ENCODE peak calls at places on chromosomes 6 and 20, in eight cellular contexts. V, X, M, O, Y, G, Q and T are unnamed samples.

GRCh38 chr20:23880426-23880825 is 878 bp upstream of the CST5 start:
- DNase-seq in V (no peak), X (no peak), M (no peak), O (no peak), Y (no peak), G (no peak), Q (no peak), T (no peak)

GRCh38 chr6:110561708-110562107 is 85.3 kb upstream of the SLC22A16 start:
- DNase-seq in V (no peak), X (no peak), M (no peak), O (no peak), Y (no peak), G (no peak), Q (no peak), T (no peak)

GRCh38 chr6:136249336-136249735 is 775 bp downstream of the MTFR2 start:
- DNase-seq in V (no peak), X (no peak), M (no peak), O (no peak), Y (peak), G (no peak), Q (no peak), T (no peak)

GRCh38 chr6:28336284-28337024 is 506 bp upstream of the ZSCAN31 start:
- DNase-seq in V (no peak), X (no peak), M (no peak), O (peak), Y (peak), G (no peak), Q (no peak), T (peak)

GRCh38 chr20:50399917-50400704 is 110.1 kb upstream of the PTPN1 start:
- DNase-seq in V (peak), X (no peak), M (no peak), O (no peak), Y (no peak), G (no peak), Q (no peak), T (no peak)

GRCh38 chr20:58349586-58349985 is 39.4 kb upstream of the VAPB start:
- DNase-seq in V (no peak), X (no peak), M (no peak), O (no peak), Y (peak), G (no peak), Q (no peak), T (no peak)

GRCh38 chr6:69795469-69796080 is 1.2 kb downstream of the LMBRD1 start:
- DNase-seq in V (no peak), X (no peak), M (no peak), O (peak), Y (no peak), G (no peak), Q (no peak), T (no peak)

GRCh38 chr6:33812669-33813068 is 8.9 kb upstream of the MLN start:
- DNase-seq in V (no peak), X (no peak), M (no peak), O (peak), Y (peak), G (peak), Q (no peak), T (no peak)

GRCh38 chr6:143336446-143337152 is 113.9 kb downstream of the ADAT2 start:
- DNase-seq in V (no peak), X (no peak), M (no peak), O (no peak), Y (peak), G (no peak), Q (no peak), T (no peak)

GRCh38 chr20:33880396-33880795 is 69.2 kb downstream of the CHMP4B start:
- DNase-seq in V (no peak), X (no peak), M (no peak), O (no peak), Y (no peak), G (no peak), Q (no peak), T (no peak)

GRCh38 chr20:43751167-43752050 is 24.6 kb upstream of the GTSF1L start:
- DNase-seq in V (no peak), X (peak), M (no peak), O (peak), Y (peak), G (no peak), Q (no peak), T (no peak)

GRCh38 chr6:7881765-7882500 is 28.7 kb downstream of the TXNDC5 start:
- DNase-seq in V (no peak), X (no peak), M (no peak), O (no peak), Y (no peak), G (no peak), Q (no peak), T (no peak)

GRCh38 chr6:136592930-136593673 is 42.9 kb upstream of the MAP7 start:
- DNase-seq in V (no peak), X (peak), M (no peak), O (no peak), Y (peak), G (no peak), Q (no peak), T (no peak)

GRCh38 chr6:68726307-68726706 is 91.2 kb downstream of the ADGRB3 start:
- DNase-seq in V (no peak), X (no peak), M (no peak), O (no peak), Y (no peak), G (no peak), Q (no peak), T (peak)

GRCh38 chr6:36780517-36781210 is 58.6 kb downstream of the CPNE5 start:
- DNase-seq in V (no peak), X (no peak), M (no peak), O (no peak), Y (no peak), G (no peak), Q (no peak), T (no peak)

GRCh38 chr6:41237128-41237527 is 9.0 kb downstream of the TREML4 start:
- DNase-seq in V (no peak), X (no peak), M (no peak), O (no peak), Y (no peak), G (no peak), Q (no peak), T (no peak)

GRCh38 chr20:10467985-10468845 is 33.1 kb downstream of the SLX4IP start:
- DNase-seq in V (no peak), X (no peak), M (no peak), O (no peak), Y (peak), G (no peak), Q (no peak), T (no peak)

GRCh38 chr20:21106171-21106694 is at the start of gene LINC00237:
- DNase-seq in V (peak), X (no peak), M (no peak), O (no peak), Y (no peak), G (no peak), Q (no peak), T (no peak)

GRCh38 chr20:17610566-17611289 is 40.9 kb downstream of the DSTN start:
- DNase-seq in V (peak), X (no peak), M (no peak), O (peak), Y (peak), G (no peak), Q (no peak), T (no peak)

DNA sequence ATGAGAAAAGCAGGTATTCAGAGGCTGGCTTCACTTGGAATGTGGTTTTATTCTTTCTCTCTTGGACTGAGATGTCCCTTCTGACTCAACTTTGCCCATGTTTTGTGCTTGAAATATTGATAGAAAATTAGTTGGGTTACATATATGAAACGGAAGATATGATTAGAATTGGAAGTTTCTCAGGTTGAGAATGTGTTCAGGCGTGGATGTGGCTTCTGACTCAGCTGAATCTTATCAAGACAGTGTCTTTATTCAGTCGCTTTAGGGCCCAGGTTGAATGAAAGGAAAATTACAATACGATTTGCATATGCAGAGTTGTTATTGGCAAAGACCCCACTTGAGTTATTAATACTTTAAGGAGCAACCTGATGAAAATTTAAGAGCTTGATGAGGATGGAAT is 158.0 kb downstream of the DOK5 start:
- DNase-seq in V (no peak), X (no peak), M (no peak), O (peak), Y (no peak), G (no peak), Q (no peak), T (no peak)
- TF ChIP-seq CTCF in V (no peak), X (no peak), M (no peak), O (no peak), Y (no peak), G (no peak), Q (no peak), T (no peak)

DNA sequence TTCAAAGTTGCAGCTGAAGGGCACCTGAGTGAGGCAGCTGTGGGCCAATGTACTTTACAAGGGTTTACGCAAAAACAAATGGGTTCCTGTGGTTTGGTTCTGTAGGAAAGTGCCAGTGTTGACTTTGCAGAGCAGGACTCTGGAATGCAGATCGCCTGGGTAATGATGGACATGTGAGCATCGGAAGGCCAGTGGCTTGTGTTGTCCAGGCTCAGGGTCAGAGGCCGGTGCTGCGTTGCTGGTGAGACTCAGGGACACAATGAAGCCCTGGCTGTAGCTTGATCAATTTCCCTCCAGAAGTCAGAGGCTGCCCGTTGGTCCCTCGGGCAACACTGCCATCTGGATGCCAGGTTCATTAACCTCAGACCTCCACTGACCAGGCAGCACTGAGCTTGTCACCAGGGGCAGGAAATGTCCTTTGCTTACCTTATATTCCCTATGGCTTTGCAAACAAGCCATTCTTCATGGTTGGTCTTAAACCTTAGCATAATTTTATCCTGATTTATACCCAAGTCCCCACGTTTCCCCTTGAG is 753.4 kb downstream of the QKI start:
- DNase-seq in V (no peak), X (no peak), M (no peak), O (no peak), Y (no peak), G (no peak), Q (no peak), T (no peak)
- TF ChIP-seq CTCF in V (no peak), X (no peak), M (no peak), O (no peak), Y (no peak), G (no peak), Q (no peak), T (no peak)

GRCh38 chr6:30979690-30980089 is 3.8 kb upstream of the MUC21 start:
- DNase-seq in V (no peak), X (no peak), M (no peak), O (no peak), Y (no peak), G (no peak), Q (no peak), T (no peak)

GRCh38 chr6:30979076-30979475 is 4.4 kb upstream of the MUC21 start:
- DNase-seq in V (no peak), X (no peak), M (no peak), O (no peak), Y (no peak), G (no peak), Q (no peak), T (no peak)

GRCh38 chr6:30970946-30971345 is 12.6 kb upstream of the MUC21 start:
- DNase-seq in V (no peak), X (no peak), M (no peak), O (no peak), Y (no peak), G (no peak), Q (no peak), T (no peak)

GRCh38 chr6:30972816-30973215 is 10.7 kb upstream of the MUC21 start:
- DNase-seq in V (no peak), X (no peak), M (no peak), O (no peak), Y (no peak), G (no peak), Q (no peak), T (no peak)

GRCh38 chr6:30974488-30975252 is 8.8 kb upstream of the MUC21 start:
- DNase-seq in V (no peak), X (no peak), M (no peak), O (no peak), Y (no peak), G (no peak), Q (no peak), T (no peak)
- TF ChIP-seq CTCF in V (no peak), X (no peak), M (no peak), O (no peak), Y (no peak), G (no peak), Q (no peak), T (no peak)

DNA sequence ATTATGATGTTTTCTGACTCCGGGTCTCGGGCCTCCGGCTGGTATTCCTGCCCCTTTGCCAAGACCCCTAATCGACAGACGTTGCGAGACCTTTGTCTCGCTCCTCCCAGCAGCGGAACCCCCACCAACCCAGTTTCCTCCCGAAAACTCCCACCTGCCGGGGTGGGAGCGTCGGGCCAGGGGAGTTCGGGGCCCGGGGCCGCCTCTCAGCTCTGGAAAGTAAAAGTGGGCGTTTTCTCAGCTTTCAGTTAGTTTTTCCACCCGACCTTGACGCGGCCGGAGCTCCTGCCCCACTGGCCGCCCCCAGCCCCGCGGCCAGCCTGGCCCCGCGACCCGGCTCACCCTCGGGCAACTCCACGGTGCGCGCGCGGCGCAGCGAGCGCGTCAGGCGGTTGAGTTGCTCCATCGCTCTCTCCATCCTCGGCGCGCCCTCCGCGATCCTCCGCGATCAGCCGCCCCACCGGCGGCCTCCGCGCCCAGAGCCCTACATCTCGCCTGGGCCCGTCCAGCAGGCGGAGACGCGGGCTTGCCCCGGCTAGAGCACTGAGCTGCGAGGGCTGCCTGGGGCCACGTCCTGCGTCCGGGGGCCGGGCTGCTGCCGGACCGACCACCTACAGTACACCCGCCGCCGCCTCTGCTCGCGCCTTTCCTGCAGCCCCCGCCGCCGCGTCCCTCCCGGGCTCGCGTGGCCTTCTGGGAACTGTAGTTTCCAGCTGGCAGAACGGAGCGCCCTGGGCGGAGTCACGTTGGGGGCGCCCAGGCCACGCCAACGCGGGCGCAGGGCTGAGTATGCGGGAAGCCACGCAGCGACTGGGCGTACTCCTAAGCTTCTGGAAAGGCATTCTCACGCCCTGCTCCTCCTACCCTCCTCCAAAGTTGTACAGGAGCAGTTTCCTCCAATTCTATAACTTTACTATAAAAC is at the start of gene HACE1:
- DNase-seq in V (peak), X (peak), M (peak), O (peak), Y (peak), G (peak), Q (peak), T (peak)
- TF ChIP-seq CTCF in V (no peak), X (peak), M (peak), O (no peak), Y (no peak), G (peak), Q (no peak), T (peak)